ENCODE peak calls at places on chromosome 7, in ten cellular contexts. E is testis, R is upper lobe of right lung, J is Panc1, U is ovary, L is A549, W is Peyer's patch, A is uterus, Q is breast epithelium, M is HepG2. I is an unnamed sample. For H3K4me1, the result is how much of the 10 kb centered on the place peaks cover.

GRCh38 chr7:43697690-43698089 is 31.6 kb downstream of the COA1 start:
- DNase-seq in E (no peak), R (no peak), J (no peak), U (no peak), L (peak), W (no peak), A (no peak), Q (no peak), M (no peak), I (no peak)

GRCh38 chr7:54690059-54690443 is 69.0 kb downstream of the SEC61G start:
- DNase-seq in E (no peak), R (no peak), J (no peak), U (peak), L (no peak), W (no peak), A (no peak), Q (no peak), M (no peak), I (no peak)

GRCh38 chr7:77563275-77563674 is 26.2 kb downstream of the PTPN12 start:
- DNase-seq in E (no peak), R (no peak), J (no peak), U (no peak), L (no peak), W (no peak), A (no peak), Q (no peak), M (no peak), I (no peak)

GRCh38 chr7:139828880-139829653 is at the start of gene TBXAS1:
- DNase-seq in E (peak), R (peak), J (no peak), U (no peak), L (peak), W (peak), A (no peak), Q (no peak), M (no peak), I (no peak)

GRCh38 chr7:121300685-121301084 is 28.1 kb upstream of the WNT16 start:
- DNase-seq in E (no peak), R (no peak), J (no peak), U (no peak), L (no peak), W (no peak), A (no peak), Q (no peak), M (no peak), I (no peak)

GRCh38 chr7:92634924-92635519 is 44.8 kb upstream of the FAM133B start:
- DNase-seq in E (no peak), R (no peak), J (no peak), U (no peak), L (peak), W (no peak), A (no peak), Q (no peak), M (peak), I (peak)

GRCh38 chr7:47290466-47290865 is 291.4 kb downstream of the TNS3 start:
- DNase-seq in E (no peak), R (no peak), J (no peak), U (no peak), L (no peak), W (no peak), A (no peak), Q (no peak), M (no peak), I (no peak)

GRCh38 chr7:70678621-70679251 is 453.2 kb upstream of the GALNT17 start:
- DNase-seq in E (no peak), R (no peak), J (no peak), U (no peak), L (no peak), W (no peak), A (no peak), Q (no peak), M (no peak), I (no peak)

GRCh38 chr7:101817031-101817929 is at the start of gene CUX1:
- DNase-seq in E (no peak), R (peak), J (no peak), U (peak), L (peak), W (no peak), A (peak), Q (no peak), M (peak), I (no peak)

GRCh38 chr7:30459591-30460245 is 18.9 kb downstream of the NOD1 start:
- DNase-seq in E (peak), R (no peak), J (no peak), U (peak), L (peak), W (no peak), A (peak), Q (no peak), M (peak), I (peak)

GRCh38 chr7:130432886-130433285 is 7.9 kb downstream of the CEP41 start:
- DNase-seq in E (no peak), R (no peak), J (no peak), U (no peak), L (no peak), W (no peak), A (no peak), Q (no peak), M (no peak), I (peak)

GRCh38 chr7:114086491-114086905 is 167.7 kb upstream of the PPP1R3A start:
- DNase-seq in E (peak), R (peak), J (no peak), U (no peak), L (no peak), W (no peak), A (peak), Q (no peak), M (no peak), I (no peak)

GRCh38 chr7:25739096-25739495 is 412.9 kb upstream of the NFE2L3 start:
- DNase-seq in E (no peak), R (no peak), J (no peak), U (no peak), L (no peak), W (no peak), A (no peak), Q (no peak), M (no peak), I (no peak)

GRCh38 chr7:3063016-3063753 is 19.5 kb upstream of the CARD11 start:
- DNase-seq in E (no peak), R (no peak), J (no peak), U (no peak), L (no peak), W (peak), A (no peak), Q (no peak), M (no peak), I (no peak)

GRCh38 chr7:116431783-116432182 is 67.8 kb upstream of the CAV2 start:
- DNase-seq in E (no peak), R (no peak), J (no peak), U (no peak), L (no peak), W (no peak), A (no peak), Q (no peak), M (no peak), I (no peak)

GRCh38 chr7:29229056-29229455 is 34.5 kb downstream of the CHN2 start:
- DNase-seq in E (no peak), R (no peak), J (no peak), U (no peak), L (no peak), W (no peak), A (no peak), Q (no peak), M (no peak), I (no peak)

GRCh38 chr7:137989127-137989526 is 12.8 kb downstream of the CREB3L2 start:
- DNase-seq in E (peak), R (no peak), J (no peak), U (no peak), L (no peak), W (no peak), A (no peak), Q (no peak), M (no peak), I (no peak)

GRCh38 chr7:137987968-137988367 is 13.9 kb downstream of the CREB3L2 start:
- DNase-seq in E (no peak), R (no peak), J (no peak), U (no peak), L (no peak), W (peak), A (no peak), Q (no peak), M (no peak), I (no peak)

GRCh38 chr7:137990251-137990901 is 11.5 kb downstream of the CREB3L2 start:
- DNase-seq in E (no peak), R (no peak), J (no peak), U (no peak), L (no peak), W (peak), A (no peak), Q (no peak), M (no peak), I (no peak)

GRCh38 chr7:137987563-137987962 is 14.3 kb downstream of the CREB3L2 start:
- DNase-seq in E (no peak), R (no peak), J (no peak), U (no peak), L (no peak), W (no peak), A (no peak), Q (no peak), M (no peak), I (no peak)

GRCh38 chr7:137989590-137989989 is 12.3 kb downstream of the CREB3L2 start:
- DNase-seq in E (no peak), R (no peak), J (no peak), U (no peak), L (no peak), W (peak), A (no peak), Q (no peak), M (no peak), I (no peak)
- H3K4me1 ChIP-seq in E (half or more), R (half or more), J (under half), U (half or more), L (under half), W (under half), A (under half), Q (under half), M (half or more), I (under half)

GRCh38 chr7:45980973-45981372 is 59.9 kb upstream of the IGFBP3 start:
- DNase-seq in E (no peak), R (no peak), J (no peak), U (no peak), L (no peak), W (no peak), A (no peak), Q (no peak), M (no peak), I (peak)
- H3K27ac ChIP-seq in E (no peak), R (no peak), J (no peak), U (no peak), L (peak), W (no peak), A (no peak), Q (no peak), M (no peak), I (no peak)

DNA sequence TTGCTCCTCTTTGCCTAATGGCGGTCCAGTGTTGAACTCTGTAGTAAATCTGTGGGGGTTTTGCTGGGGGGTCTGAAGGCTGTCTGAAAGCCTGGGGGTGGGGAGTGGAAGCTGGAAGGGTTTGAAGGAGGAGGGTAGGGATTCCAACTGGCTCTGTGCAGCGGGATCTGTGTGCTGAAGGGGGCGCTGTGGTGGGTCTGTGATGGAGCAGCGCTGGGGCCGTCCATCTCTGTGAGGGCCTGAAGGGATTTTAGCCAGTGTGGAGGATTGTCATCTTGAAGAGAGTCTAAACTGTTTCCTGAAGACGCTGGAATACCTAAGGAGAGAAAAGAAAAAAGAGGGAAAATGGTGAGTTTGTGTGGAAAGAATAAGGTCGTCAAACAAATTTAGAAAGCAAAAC is 129.2 kb downstream of the STRA8 start:
- DNase-seq in E (no peak), R (no peak), J (no peak), U (no peak), L (peak), W (no peak), A (no peak), Q (no peak), M (no peak), I (no peak)
- TF ChIP-seq CTCF in E (no peak), R (no peak), J (peak), U (no peak), L (no peak), W (no peak), A (no peak), Q (no peak), M (no peak), I (peak)

GRCh38 chr7:41984888-41985287 is 252.1 kb downstream of the GLI3 start:
- DNase-seq in E (no peak), R (no peak), J (no peak), U (no peak), L (no peak), W (no peak), A (no peak), Q (no peak), M (no peak), I (no peak)

GRCh38 chr7:41977165-41977651 is 259.8 kb downstream of the GLI3 start:
- DNase-seq in E (peak), R (no peak), J (peak), U (no peak), L (peak), W (no peak), A (peak), Q (no peak), M (peak), I (peak)

GRCh38 chr7:41979834-41980307 is 257.1 kb downstream of the GLI3 start:
- DNase-seq in E (no peak), R (no peak), J (no peak), U (peak), L (peak), W (no peak), A (peak), Q (no peak), M (peak), I (no peak)

GRCh38 chr7:41978858-41979257 is 258.2 kb downstream of the GLI3 start:
- DNase-seq in E (no peak), R (no peak), J (no peak), U (no peak), L (no peak), W (no peak), A (no peak), Q (no peak), M (no peak), I (no peak)

GRCh38 chr7:41981046-41982040 is 255.7 kb downstream of the GLI3 start:
- DNase-seq in E (no peak), R (no peak), J (no peak), U (no peak), L (no peak), W (no peak), A (no peak), Q (no peak), M (no peak), I (no peak)
- H3K4me1 ChIP-seq in E (under half), R (under half), J (under half), U (under half), L (under half), W (under half), A (under half), Q (under half), M (under half), I (under half)

DNA sequence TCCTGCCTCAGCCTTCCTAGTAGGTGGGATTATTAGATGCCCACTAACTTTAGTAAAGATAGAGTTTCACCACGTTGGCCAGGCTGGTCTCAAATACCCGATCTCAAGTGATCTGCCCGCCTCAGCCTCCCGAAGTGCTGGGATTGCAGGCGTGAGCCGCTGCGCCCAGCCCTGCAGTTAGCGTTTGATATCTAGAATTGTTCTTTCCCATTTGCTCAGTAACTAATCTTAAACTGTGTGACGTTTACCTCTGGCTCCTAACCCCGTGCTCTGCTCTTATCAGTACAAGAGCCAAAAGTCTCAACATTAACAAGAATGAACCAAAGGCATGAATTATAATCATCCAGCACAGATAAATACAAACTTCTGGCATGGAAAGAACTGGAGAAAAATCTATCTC is 47.4 kb downstream of the IGF2BP3 start:
- DNase-seq in E (no peak), R (no peak), J (no peak), U (no peak), L (no peak), W (no peak), A (no peak), Q (no peak), M (no peak), I (no peak)
- H3K27ac ChIP-seq in E (no peak), R (no peak), J (no peak), U (no peak), L (no peak), W (no peak), A (no peak), Q (no peak), M (no peak), I (no peak)

GRCh38 chr7:27367179-27367929 is 124.8 kb downstream of the EVX1 start:
- DNase-seq in E (no peak), R (no peak), J (no peak), U (no peak), L (no peak), W (no peak), A (no peak), Q (no peak), M (peak), I (no peak)
- TF ChIP-seq CTCF in E (no peak), R (no peak), J (no peak), U (no peak), L (no peak), W (no peak), A (no peak), Q (no peak), M (no peak), I (no peak)

DNA sequence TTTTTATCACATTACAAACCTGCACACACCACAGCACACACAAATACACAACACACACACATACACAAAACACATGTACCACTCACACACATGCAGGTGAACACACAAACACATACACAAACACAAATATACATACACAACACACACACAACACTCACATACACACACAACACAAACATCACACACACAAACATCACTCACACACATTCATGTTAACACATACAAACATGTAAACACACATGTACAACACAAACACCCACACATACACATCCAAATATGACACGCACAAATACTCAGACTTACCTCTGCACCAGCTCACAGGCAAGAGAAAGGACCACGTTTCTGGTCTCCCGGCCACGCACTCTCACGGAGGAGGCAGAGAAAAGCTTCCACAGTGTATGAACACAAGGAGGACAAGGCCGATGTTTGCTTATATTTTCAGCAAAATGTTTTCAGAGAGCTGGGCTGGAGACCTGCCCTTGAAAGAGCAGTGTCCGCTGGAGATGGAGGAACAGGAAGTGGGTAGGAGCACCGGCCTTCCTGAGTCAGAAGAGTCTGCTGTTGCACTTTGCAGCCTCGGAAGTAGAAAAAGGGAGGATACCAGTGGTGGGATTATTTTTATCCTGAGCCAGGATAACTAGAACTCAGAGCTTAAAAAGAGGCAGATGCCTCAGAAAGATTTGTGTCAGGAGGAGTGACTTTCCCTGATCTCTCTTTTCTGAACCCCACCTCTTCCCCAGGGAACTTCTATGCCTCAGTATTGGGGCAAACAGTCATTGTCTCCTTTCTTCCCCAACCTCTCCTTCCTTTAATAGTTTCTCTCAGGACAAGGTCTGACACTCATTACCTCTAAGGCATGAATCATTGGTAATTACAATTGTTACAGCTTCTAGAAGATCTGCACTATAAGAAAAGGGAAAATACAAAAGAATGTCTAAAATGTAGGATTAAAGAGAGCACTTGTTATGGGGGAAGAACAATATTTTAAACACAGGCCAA is at the start of gene GIMAP6:
- DNase-seq in E (no peak), R (no peak), J (no peak), U (no peak), L (no peak), W (peak), A (no peak), Q (no peak), M (no peak), I (no peak)
- H3K4me1 ChIP-seq in E (under half), R (under half), J (under half), U (under half), L (under half), W (under half), A (under half), Q (under half), M (under half), I (under half)

DNA sequence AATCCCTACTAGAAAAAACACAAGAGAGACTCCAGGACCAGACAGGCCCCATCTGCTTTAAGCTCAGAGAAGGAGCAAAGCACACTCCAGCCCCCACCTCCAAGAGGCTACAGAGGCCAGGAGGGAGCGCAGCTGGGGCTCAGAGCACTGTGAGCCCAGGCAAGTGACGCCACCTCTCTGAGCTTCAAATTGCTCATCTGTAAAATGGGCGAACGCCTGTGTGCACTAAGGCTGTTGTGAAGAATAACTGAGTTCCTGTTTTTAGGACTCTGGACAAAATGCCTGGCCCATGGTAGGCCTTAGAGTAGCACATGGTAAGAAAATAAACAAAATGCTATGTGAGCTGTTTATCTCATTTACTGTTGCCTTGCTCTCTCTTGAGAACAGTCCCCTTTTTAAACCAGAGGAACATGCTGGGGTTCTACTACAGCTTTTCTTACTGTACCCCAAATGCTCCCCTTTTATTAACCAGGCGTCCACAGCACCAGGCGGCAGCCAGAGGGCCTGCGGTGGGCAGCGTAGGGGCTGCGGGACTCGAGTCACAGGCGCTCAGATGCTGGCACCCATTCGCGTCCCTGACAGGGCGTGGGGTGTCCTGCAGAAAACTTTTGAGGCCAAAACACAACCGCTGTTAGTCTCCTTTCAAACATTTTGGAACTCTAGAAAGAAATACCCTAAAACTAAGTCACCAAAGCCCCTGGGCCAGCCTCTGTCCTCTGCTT is 103.8 kb downstream of the TAX1BP1 start:
- DNase-seq in E (no peak), R (no peak), J (no peak), U (no peak), L (no peak), W (no peak), A (no peak), Q (no peak), M (no peak), I (no peak)
- H3K27ac ChIP-seq in E (no peak), R (no peak), J (no peak), U (no peak), L (no peak), W (no peak), A (no peak), Q (no peak), M (no peak), I (no peak)

I was measured in PC-9.